ENCODE peak calls at places on chromosomes 7 and 10, in four cellular contexts. Y is adrenal gland, J is choroid plexus epithelial cell, I is GM10248. R is an unnamed sample.

GRCh38 chr7:37916673-37917660 is at the start of gene SFRP4:
- DNase-seq in J (peak), Y (peak), I (peak), R (peak)

GRCh38 chr10:47402681-47403301 is 18.7 kb upstream of the ZNF488 start:
- DNase-seq in J (peak), I (no peak), Y (peak), R (no peak)

GRCh38 chr7:26153246-26153822 is 1.3 kb downstream of the NFE2L3 start:
- DNase-seq in J (no peak), I (no peak), Y (no peak), R (no peak)

GRCh38 chr7:86025807-86026206 is 617.9 kb upstream of the GRM3 start:
- DNase-seq in J (no peak), Y (no peak), I (no peak), R (no peak)

GRCh38 chr10:130218181-130218641 is 82.0 kb downstream of the GLRX3 start:
- DNase-seq in I (no peak), Y (no peak), J (no peak), R (no peak)

GRCh38 chr7:141665208-141666035 is 36.5 kb downstream of the DENND11 start:
- DNase-seq in J (no peak), I (no peak), Y (no peak), R (no peak)

GRCh38 chr7:105643857-105644256 is 62.6 kb upstream of the EFCAB10 start:
- DNase-seq in I (no peak), Y (no peak), J (peak), R (no peak)

GRCh38 chr10:89837173-89838001 is 136.0 kb downstream of the KIF20B start:
- DNase-seq in J (peak), Y (no peak), I (peak), R (no peak)

GRCh38 chr7:27183682-27184341 is 1.2 kb downstream of the HOXA11 start:
- DNase-seq in I (no peak), J (no peak), Y (peak), R (no peak)

GRCh38 chr7:48660482-48660881 is 263.9 kb upstream of the CDC14C start:
- DNase-seq in I (no peak), Y (no peak), J (no peak), R (no peak)

GRCh38 chr10:121974019-121974534 is 940 bp downstream of the NSMCE4A start:
- DNase-seq in J (no peak), Y (no peak), I (no peak), R (no peak)
- TF ChIP-seq CTCF in J (no peak), Y (no peak), I (no peak), R (no peak)

DNA sequence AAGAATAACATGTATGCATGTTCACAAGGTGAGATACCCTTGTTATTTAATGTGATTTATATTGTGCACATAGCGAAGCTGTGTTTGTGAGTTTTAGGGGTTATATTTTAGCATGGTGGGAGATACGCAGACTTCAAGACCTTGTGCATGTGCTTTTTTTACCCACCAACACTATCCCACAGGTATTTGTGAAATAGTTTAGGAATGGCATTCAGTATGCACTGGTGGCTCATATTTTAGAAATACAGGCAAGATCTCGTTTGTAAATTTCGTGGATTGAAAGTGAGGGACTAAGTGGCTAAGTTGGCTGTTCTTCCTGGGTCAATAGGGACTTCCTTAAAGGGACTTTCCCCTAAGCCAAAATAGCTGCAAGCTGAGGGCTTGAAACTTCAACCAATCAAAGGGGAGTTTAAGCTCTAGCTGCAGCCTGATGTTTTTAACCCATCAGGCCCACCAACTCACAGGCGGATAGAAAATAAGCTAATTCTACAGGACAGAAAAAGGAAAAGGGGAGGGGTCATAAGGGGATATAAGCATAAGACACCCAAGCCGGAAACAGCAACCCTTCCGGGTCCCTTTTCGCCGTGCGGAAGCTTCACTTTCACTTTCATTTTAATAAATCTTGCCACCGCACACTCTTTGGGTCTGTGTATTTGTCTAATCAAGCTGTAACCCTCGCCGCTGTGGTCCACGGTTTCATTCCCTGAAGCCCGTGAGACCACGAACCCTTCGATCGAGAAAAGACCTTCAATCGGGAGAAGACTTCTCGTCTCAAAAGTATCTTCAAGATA is 291.0 kb downstream of the GPR158 start:
- DNase-seq in I (no peak), J (no peak), Y (no peak), R (no peak)
- TF ChIP-seq CTCF in I (no peak), J (no peak), Y (no peak), R (no peak)

GRCh38 chr10:35440016-35440415 is 103.7 kb downstream of the CCNY start:
- DNase-seq in Y (no peak), J (no peak), I (no peak), R (no peak)

GRCh38 chr10:35442006-35442405 is 105.7 kb downstream of the CCNY start:
- DNase-seq in J (no peak), Y (peak), I (no peak), R (no peak)

GRCh38 chr10:35443858-35444257 is 107.5 kb downstream of the CCNY start:
- DNase-seq in I (no peak), Y (no peak), J (no peak), R (no peak)

GRCh38 chr10:35445150-35445884 is 109.0 kb downstream of the CCNY start:
- DNase-seq in J (no peak), I (no peak), Y (no peak), R (no peak)

GRCh38 chr10:35442592-35442991 is 106.3 kb downstream of the CCNY start:
- DNase-seq in I (no peak), Y (no peak), J (no peak), R (no peak)
- TF ChIP-seq CTCF in I (no peak), Y (no peak), J (no peak), R (no peak)

GRCh38 chr7:28298870-28299484 is 113.3 kb upstream of the CREB5 start:
- DNase-seq in Y (peak), I (no peak), J (peak), R (peak)
- TF ChIP-seq CTCF in Y (peak), I (no peak), J (peak), R (peak)

GRCh38 chr7:145850636-145851035 is 266.0 kb upstream of the CNTNAP2 start:
- DNase-seq in J (no peak), Y (no peak), I (no peak), R (no peak)

GRCh38 chr7:145845345-145845744 is 271.3 kb upstream of the CNTNAP2 start:
- DNase-seq in I (no peak), J (no peak), Y (no peak), R (no peak)

GRCh38 chr7:145848691-145849090 is 267.9 kb upstream of the CNTNAP2 start:
- DNase-seq in J (peak), I (no peak), Y (no peak), R (no peak)
- TF ChIP-seq CTCF in J (peak), I (peak), Y (no peak), R (peak)

GRCh38 chr7:30907527-30908267 is 4.0 kb upstream of the AQP1 start:
- DNase-seq in I (no peak), J (no peak), Y (no peak), R (no peak)

GRCh38 chr7:30909431-30909830 is 2.2 kb upstream of the AQP1 start:
- DNase-seq in Y (no peak), J (no peak), I (no peak), R (no peak)

GRCh38 chr7:30906520-30907240 is 5.0 kb upstream of the AQP1 start:
- DNase-seq in Y (no peak), I (no peak), J (no peak), R (no peak)

GRCh38 chr7:30910369-30911073 is 1.1 kb upstream of the AQP1 start:
- DNase-seq in J (no peak), Y (no peak), I (no peak), R (peak)

GRCh38 chr7:30908681-30909080 is 3.0 kb upstream of the AQP1 start:
- DNase-seq in I (no peak), J (no peak), Y (no peak), R (no peak)
- TF ChIP-seq CTCF in I (peak), J (peak), Y (no peak), R (peak)

DNA sequence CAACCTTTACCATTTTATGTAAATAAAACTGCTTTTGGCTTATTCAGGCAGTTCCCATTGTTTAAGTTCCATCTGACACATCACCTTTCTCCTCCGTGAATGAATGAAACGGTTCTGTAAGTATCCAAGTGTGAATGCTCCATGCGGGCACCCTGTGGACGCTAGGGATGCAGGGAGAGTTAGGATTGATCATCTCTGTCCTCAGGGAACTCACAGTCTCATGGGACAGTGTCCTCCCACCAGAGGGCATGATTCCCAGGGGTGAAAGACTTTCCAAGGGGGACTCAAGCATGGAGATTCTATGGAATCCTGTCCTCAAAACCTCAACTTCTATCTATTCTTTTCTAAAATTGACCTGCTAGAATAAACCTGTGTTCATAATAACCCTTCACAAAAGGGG is 98.8 kb downstream of the HECW1 start:
- DNase-seq in I (no peak), J (no peak), Y (no peak), R (no peak)
- TF ChIP-seq CTCF in I (no peak), J (peak), Y (no peak), R (peak)

GRCh38 chr10:60871215-60871614 is 72.8 kb downstream of the RHOBTB1 start:
- DNase-seq in I (no peak), J (no peak), Y (no peak), R (no peak)

GRCh38 chr10:60869916-60870728 is 73.9 kb downstream of the RHOBTB1 start:
- DNase-seq in I (no peak), J (peak), Y (no peak), R (no peak)

GRCh38 chr10:60870803-60871202 is 73.2 kb downstream of the RHOBTB1 start:
- DNase-seq in Y (no peak), I (no peak), J (no peak), R (no peak)

GRCh38 chr10:60868946-60869345 is 75.0 kb downstream of the RHOBTB1 start:
- DNase-seq in I (no peak), J (no peak), Y (no peak), R (no peak)

DNA sequence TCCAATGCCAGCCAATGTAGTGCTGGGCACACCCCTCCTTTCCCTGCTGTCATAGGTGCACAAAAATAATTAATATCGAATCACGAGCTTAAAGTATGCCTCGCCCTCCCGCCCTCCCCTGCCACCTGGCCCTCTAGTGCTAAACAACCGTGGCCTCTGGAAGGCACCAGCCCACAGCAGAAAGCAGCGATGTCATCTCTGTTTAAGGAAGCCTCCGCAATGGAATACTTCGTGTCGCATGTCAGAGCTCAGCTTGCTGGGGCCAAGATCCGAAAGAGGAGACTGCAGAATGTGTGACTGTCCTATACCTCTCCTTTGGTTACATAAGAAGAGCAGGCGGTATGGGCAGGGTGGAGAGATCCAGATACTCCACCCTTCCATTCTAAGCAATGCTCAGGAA is 71.5 kb downstream of the RHOBTB1 start:
- DNase-seq in Y (no peak), I (no peak), J (no peak), R (no peak)
- TF ChIP-seq CTCF in Y (no peak), I (no peak), J (no peak), R (no peak)

GRCh38 chr10:8189458-8189857 is 135.0 kb downstream of the GATA3 start:
- DNase-seq in I (no peak), Y (no peak), J (no peak), R (no peak)
- TF ChIP-seq CTCF in I (no peak), Y (no peak), J (no peak), R (no peak)

R was measured in BE2C.